ENCODE peak calls at places on chromosomes 3 and 15, in four cellular contexts. A is stomach, C is fibroblast of lung, B is upper lobe of left lung. R is an unnamed sample.

GRCh38 chr3:160921020-160921635 is 165.1 kb downstream of the PPM1L start:
- DNase-seq in A (peak; percentile 30), B (no peak), C (peak; percentile 57), R (no peak)

GRCh38 chr3:2875699-2876098 is 234.5 kb downstream of the IL5RA start:
- DNase-seq in A (no peak), B (no peak), C (no peak), R (no peak)

GRCh38 chr15:20349774-20350498 is 191.7 kb downstream of the GOLGA6L6 start:
- DNase-seq in B (peak; percentile 85), C (no peak), A (peak; percentile 25), R (no peak)

GRCh38 chr3:193240436-193240849 is 579 bp upstream of the PLAAT1 start:
- DNase-seq in A (no peak), C (no peak), B (peak; percentile 24), R (no peak)

GRCh38 chr3:30084971-30085403 is 521.4 kb upstream of the TGFBR2 start:
- DNase-seq in A (no peak), C (no peak), B (no peak), R (no peak)

GRCh38 chr3:159762238-159762637 is 226.4 kb upstream of the IL12A start:
- DNase-seq in A (no peak), B (no peak), C (no peak), R (no peak)

GRCh38 chr3:9422712-9423424 is 25.5 kb downstream of the SETD5 start:
- DNase-seq in C (peak; percentile 98), A (peak; percentile 87), B (no peak), R (no peak)

GRCh38 chr15:101530224-101530958 is 40.9 kb upstream of the PCSK6 start:
- DNase-seq in B (no peak), A (no peak), C (no peak), R (no peak)

GRCh38 chr15:72492733-72493132 is 18.6 kb downstream of the ARIH1 start:
- DNase-seq in C (no peak), B (no peak), A (no peak), R (no peak)

GRCh38 chr3:186536883-186537553 is 7.2 kb downstream of the CRYGS start:
- DNase-seq in B (no peak), A (no peak), C (no peak), R (no peak)

GRCh38 chr3:195033531-195034091 is 237.3 kb downstream of the XXYLT1 start:
- DNase-seq in B (no peak), A (peak; percentile 80), C (no peak), R (no peak)

GRCh38 chr3:192253138-192253537 is 474.2 kb downstream of the FGF12 start:
- DNase-seq in B (no peak), C (no peak), A (no peak), R (no peak)

GRCh38 chr15:75666823-75667501 is 19.2 kb downstream of the SNX33 start:
- DNase-seq in C (peak; percentile 95), A (peak; percentile 65), B (no peak), R (no peak)

GRCh38 chr3:197302696-197303341 is 4.4 kb upstream of the DLG1 start:
- DNase-seq in C (no peak), A (no peak), B (no peak), R (no peak)

GRCh38 chr15:41558400-41559238 is at the start of gene TYRO3:
- DNase-seq in B (peak; percentile 94), A (peak; percentile 65), C (peak; percentile 21), R (peak; percentile 60)

GRCh38 chr3:185558395-185558794 is 6.0 kb upstream of the LIPH start:
- DNase-seq in A (peak; percentile 87), B (no peak), C (no peak), R (no peak)

GRCh38 chr15:35289029-35289617 is 204.0 kb upstream of the NANOGP8 start:
- DNase-seq in B (no peak), C (peak; percentile 86), A (no peak), R (no peak)

GRCh38 chr3:47850062-47850802 is 47.3 kb downstream of the DHX30 start:
- DNase-seq in C (peak; percentile 55), A (no peak), B (no peak), R (no peak)

GRCh38 chr15:67915374-67916050 is 75.7 kb upstream of the RNU6-1 start:
- DNase-seq in A (peak; percentile 92), C (peak; percentile 43), B (peak; percentile 29), R (no peak)

GRCh38 chr3:29525254-29525881 is 244.5 kb downstream of the RBMS3 start:
- DNase-seq in A (peak; percentile 55), B (no peak), C (peak; percentile 90), R (no peak)

GRCh38 chr3:133374706-133375105 is 25.1 kb upstream of the BFSP2 start:
- DNase-seq in A (no peak), B (no peak), C (no peak), R (no peak)

GRCh38 chr3:23941440-23941839 is 3.6 kb upstream of the NR1D2 start:
- DNase-seq in B (no peak), A (no peak), C (no peak), R (no peak)

GRCh38 chr3:87390821-87391220 is 114.4 kb upstream of the POU1F1 start:
- DNase-seq in A (no peak), C (no peak), B (no peak), R (no peak)

GRCh38 chr3:65687741-65688140 is 351.0 kb downstream of the MAGI1 start:
- DNase-seq in C (no peak), B (no peak), A (no peak), R (no peak)

GRCh38 chr3:13391308-13391707 is 28.8 kb downstream of the NUP210 start:
- DNase-seq in C (no peak), B (no peak), A (no peak), R (peak; percentile 54)

GRCh38 chr3:42159706-42160472 is 68.7 kb downstream of the TRAK1 start:
- DNase-seq in B (peak; percentile 88), A (peak; percentile 86), C (no peak), R (peak; percentile 40)

GRCh38 chr15:66882251-66883020 is 180.4 kb downstream of the SMAD6 start:
- DNase-seq in A (no peak), B (no peak), C (peak; percentile 61), R (peak; percentile 5)

GRCh38 chr3:14404396-14405119 is 2.2 kb downstream of the SLC6A6 start:
- DNase-seq in B (no peak), C (no peak), A (peak; percentile 40), R (no peak)

GRCh38 chr15:51874751-51875644 is 45.5 kb downstream of the TMOD3 start:
- DNase-seq in A (peak; percentile 31), B (no peak), C (peak; percentile 96), R (no peak)

GRCh38 chr15:85751731-85752421 is 42.8 kb downstream of the KLHL25 start:
- DNase-seq in C (no peak), B (peak; percentile 67), A (peak; percentile 17), R (no peak)

GRCh38 chr3:43969944-43970343 is 271.7 kb upstream of the TOPAZ1 start:
- DNase-seq in B (no peak), A (no peak), C (no peak), R (no peak)

GRCh38 chr3:113552851-113553250 is 20.5 kb downstream of the SIDT1 start:
- DNase-seq in A (no peak), C (no peak), B (no peak), R (peak; percentile 55)

GRCh38 chr15:83747050-83747717 is 93.3 kb downstream of the ADAMTSL3 start:
- DNase-seq in C (peak; percentile 75), B (no peak), A (no peak), R (no peak)

GRCh38 chr3:159936541-159936940 is 52.1 kb upstream of the IL12A start:
- DNase-seq in A (no peak), B (no peak), C (peak; percentile 33), R (no peak)

GRCh38 chr15:91456251-91456718 is 356.2 kb downstream of the SV2B start:
- DNase-seq in B (no peak), C (peak; percentile 34), A (no peak), R (no peak)

DNA sequence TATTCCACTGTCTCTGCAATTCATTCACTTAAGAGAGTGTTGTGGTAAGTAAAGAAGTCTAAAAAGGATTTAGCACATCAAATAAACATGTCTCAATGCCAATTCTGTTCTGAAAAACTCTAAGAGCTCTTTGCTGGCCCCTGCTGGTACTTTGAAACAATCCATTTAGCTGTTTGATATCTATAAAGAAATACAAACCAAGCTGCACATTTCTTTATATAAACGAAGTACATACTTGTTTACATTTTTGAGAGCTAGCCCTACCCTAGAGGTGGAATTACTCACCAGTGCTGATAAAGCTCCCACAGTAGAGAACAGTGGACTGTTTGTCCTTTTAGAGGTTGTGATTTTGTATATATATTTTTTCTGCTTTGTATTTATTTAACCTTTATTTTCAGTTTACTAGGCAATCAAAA is 75.5 kb downstream of the NEDD4 start:
- DNase-seq in B (no peak), C (peak; percentile 97), A (peak; percentile 52), R (no peak)
- TF ChIP-seq CTCF in B (peak; percentile 26), C (peak; percentile 63), A (peak; percentile 54), R (peak; percentile 57)

DNA sequence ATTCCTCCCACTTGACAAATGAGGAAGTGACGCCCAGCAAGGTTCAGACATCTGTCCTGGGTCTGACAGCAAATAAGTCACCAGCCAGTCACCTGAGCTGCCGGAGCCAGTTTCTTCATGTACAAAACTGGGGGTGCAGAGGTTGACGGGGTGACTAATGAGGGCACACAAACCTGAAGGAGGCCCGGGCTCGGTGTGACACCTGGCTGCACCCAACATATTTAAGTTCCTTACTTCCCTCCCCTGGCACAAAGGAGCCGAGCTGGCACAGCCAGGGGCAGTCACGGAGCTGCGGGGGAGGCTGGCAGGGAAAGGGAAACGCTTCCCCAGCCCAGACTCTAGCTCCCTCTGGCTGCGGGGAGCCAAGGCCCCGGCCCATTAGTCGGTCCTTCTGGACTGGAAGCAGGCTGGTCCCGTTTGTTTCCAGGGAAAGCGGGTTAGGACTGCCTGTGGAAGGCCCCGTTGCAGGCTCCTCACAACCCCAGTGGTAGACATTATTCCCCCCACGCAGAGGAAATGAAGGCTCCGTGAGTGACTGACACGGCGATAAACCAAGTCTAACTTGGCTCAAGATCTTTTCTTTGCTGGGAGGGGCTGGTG is 2.3 kb downstream of the FBXL22 start:
- DNase-seq in C (peak; percentile 42), A (peak; percentile 88), B (peak; percentile 84), R (no peak)
- H3K4me3 ChIP-seq in C (no peak overlapping the region), A (peak overlapping the region; percentile 82), B (peak overlapping the region; percentile 72), R (peak overlapping the region; percentile 79)

GRCh38 chr3:149647812-149648211 is 10.0 kb downstream of the WWTR1 start:
- DNase-seq in A (no peak), B (no peak), C (no peak), R (no peak)
- H3K27ac ChIP-seq in A (peak overlapping the region; percentile 46), B (no peak overlapping the region), C (no peak overlapping the region), R (no peak overlapping the region)

GRCh38 chr3:57292159-57292894 is at the start of gene ASB14:
- DNase-seq in B (no peak), A (no peak), C (no peak), R (no peak)

GRCh38 chr3:57292895-57293526 is 526 bp upstream of the ASB14 start:
- DNase-seq in A (no peak), B (no peak), C (no peak), R (no peak)

DNA sequence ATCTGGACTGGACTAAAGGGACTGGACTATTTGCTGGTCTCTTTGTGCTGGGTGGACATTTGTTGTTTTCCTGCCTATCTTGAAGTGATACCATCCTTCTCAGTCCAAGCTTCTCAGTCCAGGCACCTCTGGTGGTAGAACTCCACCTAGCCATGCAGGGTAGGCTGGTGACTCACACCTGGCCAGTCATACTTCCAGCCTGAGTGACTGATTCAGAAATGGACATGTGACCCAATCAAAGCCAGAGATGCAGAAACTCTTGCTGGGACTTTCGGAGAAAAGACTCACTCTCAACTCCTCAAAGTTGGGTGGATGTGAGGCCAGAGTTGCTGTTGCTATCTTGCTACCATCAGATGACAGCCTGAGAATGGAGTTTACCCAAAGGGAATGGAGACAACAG is 5.6 kb upstream of the ASB14 start:
- DNase-seq in B (no peak), C (no peak), A (peak; percentile 35), R (no peak)
- TF ChIP-seq CTCF in B (no peak), C (no peak), A (no peak), R (no peak)

R was measured in CD8-positive, alpha-beta T cell.